ENCODE peak calls at places on chromosomes 5 and 9, in four cellular contexts. S, G, Y and B are unnamed samples.

GRCh38 chr5:178068293-178068692 is 45.0 kb upstream of the N4BP3 start:
- DNase-seq in S (no peak), G (no peak), Y (no peak), B (no peak)

GRCh38 chr5:1282139-1282992 is 12.5 kb downstream of the TERT start:
- DNase-seq in S (no peak), G (no peak), Y (no peak), B (no peak)

GRCh38 chr5:58763390-58763789 is 180.5 kb downstream of the RAB3C start:
- DNase-seq in S (no peak), G (no peak), Y (no peak), B (no peak)

GRCh38 chr5:85069659-85070640 is 685.3 kb upstream of the EDIL3 start:
- DNase-seq in S (no peak), G (no peak), Y (no peak), B (no peak)

GRCh38 chr5:159166416-159166815 is 42.9 kb downstream of the RNF145 start:
- DNase-seq in S (no peak), G (no peak), Y (no peak), B (no peak)

GRCh38 chr5:1648806-1649205 is 125.0 kb upstream of the LPCAT1 start:
- DNase-seq in S (no peak), G (no peak), Y (no peak), B (no peak)

GRCh38 chr5:140157032-140157781 is 17.8 kb upstream of the CYSTM1 start:
- DNase-seq in S (peak), G (peak), Y (peak), B (peak)

GRCh38 chr9:92001244-92001643 is 51.2 kb upstream of the ROR2 start:
- DNase-seq in S (no peak), G (no peak), Y (no peak), B (no peak)

GRCh38 chr5:74233571-74233970 is 407.0 kb downstream of the ENC1 start:
- DNase-seq in S (no peak), G (no peak), Y (no peak), B (no peak)

GRCh38 chr5:140362875-140363630 is 3.1 kb downstream of the SLC4A9 start:
- DNase-seq in S (peak), G (peak), Y (no peak), B (peak)

DNA sequence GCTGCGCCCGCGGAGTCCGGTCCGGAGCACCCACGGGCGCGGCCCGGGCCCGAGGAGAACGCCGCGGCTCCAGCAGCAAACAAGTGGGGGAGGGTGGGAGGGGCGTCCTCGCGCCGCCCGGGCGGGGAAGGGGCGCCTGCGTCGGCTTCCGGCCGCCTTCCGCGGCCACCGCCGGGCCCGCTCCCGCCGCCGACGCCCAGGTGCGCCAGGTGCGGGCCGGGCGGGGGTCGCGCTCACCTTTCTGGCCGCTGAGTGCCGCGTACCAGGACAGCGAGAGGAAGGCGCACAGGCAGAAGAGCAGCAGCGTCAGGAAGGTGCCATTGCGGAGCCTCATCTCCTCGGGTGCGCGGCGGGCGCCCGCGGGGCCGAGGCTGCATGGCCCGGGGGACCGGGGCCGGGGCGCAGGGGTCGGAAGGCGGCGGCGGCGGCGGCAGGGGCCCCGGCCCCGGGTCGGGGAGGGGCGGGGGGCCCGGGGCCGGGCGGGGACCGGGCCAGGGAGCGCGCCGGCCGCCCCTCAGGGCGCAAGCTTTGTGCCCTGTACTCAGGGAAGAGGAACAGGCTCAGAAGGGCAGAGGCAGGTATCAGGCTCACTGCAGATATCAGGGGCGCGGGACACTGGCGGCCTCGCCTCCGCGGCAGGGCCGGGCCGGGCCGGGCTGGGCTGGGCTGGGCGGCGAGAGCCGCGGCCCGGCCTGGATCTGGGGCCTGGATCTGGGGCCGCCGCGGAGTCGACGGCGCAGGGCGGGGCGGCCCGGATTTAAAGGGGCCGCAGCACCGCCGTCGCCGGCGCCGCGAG is at the start of gene MGAT4B:
- DNase-seq in S (peak), G (peak), Y (no peak), B (peak)
- TF ChIP-seq POLR2A in S (peak), G (no peak), Y (no peak), B (peak)

DNA sequence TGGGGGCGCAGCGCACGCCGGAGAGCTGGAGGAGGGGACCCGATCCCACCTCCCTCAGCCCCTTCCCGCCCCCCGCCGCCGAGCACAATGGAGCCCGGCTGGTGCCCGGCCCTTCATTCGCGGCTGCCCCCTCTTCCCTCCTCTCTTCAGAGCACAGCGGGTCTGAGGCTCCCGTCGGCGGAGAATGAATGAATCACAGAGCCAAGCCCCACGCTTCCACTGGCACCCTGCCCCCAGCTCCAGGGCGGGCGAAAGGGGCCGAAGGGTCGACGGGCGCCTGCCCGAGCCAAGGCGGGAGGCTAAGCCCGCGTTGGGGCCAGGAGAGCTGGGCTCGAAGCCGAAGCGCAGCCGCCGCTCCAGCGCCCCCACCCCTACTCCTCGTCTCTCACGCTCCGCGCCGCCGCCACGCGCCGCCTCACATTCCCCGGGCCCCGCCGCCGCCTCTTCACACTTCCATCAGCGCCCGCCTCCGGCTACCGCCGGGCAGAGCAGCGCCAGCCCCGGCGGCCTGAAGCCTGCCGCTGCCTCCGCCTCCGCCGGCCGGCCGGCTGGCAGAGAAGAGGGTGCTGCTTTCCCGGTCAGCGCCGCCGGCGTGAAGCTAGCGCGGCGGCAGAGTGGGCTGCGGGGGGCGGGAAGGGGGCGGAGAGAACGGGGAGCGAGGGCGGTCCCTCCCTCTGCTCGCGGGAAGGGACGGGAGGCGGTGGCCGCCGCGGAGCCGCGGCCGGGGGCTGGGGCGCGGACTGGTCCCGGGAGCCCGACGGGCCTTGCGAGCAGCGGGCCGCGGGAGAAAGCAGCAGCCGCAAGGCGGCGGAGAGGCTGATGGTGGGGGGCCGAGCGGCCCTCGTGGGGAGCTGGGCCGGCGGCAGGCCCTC is at the start of gene HOMER1:
- DNase-seq in S (peak), G (peak), Y (no peak), B (peak)
- TF ChIP-seq POLR2A in S (peak), G (no peak), Y (no peak), B (no peak)

GRCh38 chr9:123555612-123556011 is 199.6 kb downstream of the CRB2 start:
- DNase-seq in S (no peak), G (no peak), Y (no peak), B (no peak)
- TF ChIP-seq POLR2A in S (no peak), G (no peak), Y (no peak), B (no peak)

GRCh38 chr5:147860641-147861025 is 17.9 kb upstream of the SCGB3A2 start:
- DNase-seq in S (no peak), G (no peak), Y (no peak), B (no peak)
- TF ChIP-seq POLR2A in S (no peak), G (no peak), Y (no peak), B (no peak)

GRCh38 chr5:56481147-56481997 is 248.2 kb upstream of the ANKRD55 start:
- DNase-seq in S (no peak), G (no peak), Y (no peak), B (peak)
- TF ChIP-seq POLR2A in S (no peak), G (no peak), Y (no peak), B (no peak)

DNA sequence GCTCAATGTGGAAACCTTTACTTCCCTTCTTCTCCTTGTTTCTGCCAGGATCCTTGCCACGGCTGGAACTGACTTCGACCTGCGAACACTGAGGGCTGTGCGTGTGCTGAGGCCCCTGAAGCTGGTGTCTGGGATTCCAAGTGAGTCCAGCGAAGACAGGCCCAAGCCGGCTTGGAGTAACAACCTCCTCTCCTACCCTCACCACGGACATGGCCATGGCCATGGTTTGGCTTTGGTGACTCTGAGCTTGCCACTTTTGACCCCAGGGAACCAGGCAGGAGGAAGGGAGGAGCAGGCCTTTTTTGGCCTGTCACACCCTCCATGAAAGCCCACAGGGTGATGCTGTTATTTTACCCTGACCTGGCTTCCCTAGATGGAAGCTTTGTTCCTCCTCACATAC is 35.5 kb downstream of the CACNA1B start:
- DNase-seq in S (no peak), G (no peak), Y (no peak), B (no peak)
- TF ChIP-seq POLR2A in S (no peak), G (no peak), Y (no peak), B (no peak)